ENCODE peak calls at places on chromosomes 1 and 21, in nine cellular contexts. P is upper lobe of right lung, T is HFFc6, J is epithelial cell of esophagus, U is left lung, M is prostate gland, X is foreskin keratinocyte, B is suprapubic skin, I is GM23338. G is an unnamed sample.

GRCh38 chr1:65965112-65965511 is 172.4 kb downstream of the PDE4B start:
- DNase-seq in X (no peak), U (no peak), P (no peak), J (no peak), T (no peak), B (no peak), I (no peak), M (no peak), G (no peak)

GRCh38 chr1:39899611-39900538 is 1.8 kb downstream of the MYCL start:
- DNase-seq in J (no peak), U (no peak), M (no peak), T (no peak), P (no peak), B (no peak), I (no peak), X (no peak), G (no peak)

GRCh38 chr1:187275985-187276580 is 447.3 kb downstream of the PLA2G4A start:
- DNase-seq in B (no peak), X (no peak), J (no peak), I (no peak), M (peak; percentile 14), T (no peak), U (no peak), P (no peak), G (no peak)

GRCh38 chr1:168216171-168216570 is 9.6 kb upstream of the SFT2D2 start:
- DNase-seq in B (no peak), U (no peak), M (no peak), X (no peak), I (no peak), J (no peak), T (no peak), P (no peak), G (no peak)

GRCh38 chr1:111507411-111508201 is 4.2 kb upstream of the ADORA3 start:
- DNase-seq in I (peak; percentile 86), X (peak; percentile 9), B (peak; percentile 87), P (peak; percentile 90), U (peak; percentile 94), J (peak; percentile 53), M (peak; percentile 35), T (peak; percentile 52), G (peak; percentile 55)

GRCh38 chr21:25370311-25370744 is 237.0 kb downstream of the MRPL39 start:
- DNase-seq in J (peak; percentile 89), U (no peak), T (peak; percentile 98), P (no peak), I (no peak), M (no peak), X (peak; percentile 92), B (no peak), G (no peak)

GRCh38 chr21:30072496-30072895 is 94.1 kb downstream of the CLDN17 start:
- DNase-seq in M (peak; percentile 37), X (peak; percentile 34), U (no peak), J (peak; percentile 81), B (no peak), P (no peak), T (no peak), I (peak; percentile 85), G (no peak)

GRCh38 chr1:30452170-30452569 is 271.2 kb downstream of the MATN1 start:
- DNase-seq in U (no peak), B (no peak), T (no peak), P (no peak), J (no peak), X (no peak), M (no peak), I (no peak), G (no peak)

GRCh38 chr1:17757426-17757825 is 2.3 kb downstream of the ACTL8 start:
- DNase-seq in T (no peak), X (no peak), J (no peak), B (no peak), U (no peak), M (no peak), I (no peak), P (no peak), G (no peak)

GRCh38 chr1:17755120-17755519 is at the start of gene ACTL8:
- DNase-seq in U (no peak), X (no peak), I (no peak), M (no peak), J (no peak), P (no peak), T (no peak), B (no peak), G (no peak)

GRCh38 chr1:17746920-17747319 is 8.2 kb upstream of the ACTL8 start:
- DNase-seq in M (no peak), T (no peak), B (no peak), J (no peak), X (no peak), I (no peak), U (no peak), P (no peak), G (no peak)

DNA sequence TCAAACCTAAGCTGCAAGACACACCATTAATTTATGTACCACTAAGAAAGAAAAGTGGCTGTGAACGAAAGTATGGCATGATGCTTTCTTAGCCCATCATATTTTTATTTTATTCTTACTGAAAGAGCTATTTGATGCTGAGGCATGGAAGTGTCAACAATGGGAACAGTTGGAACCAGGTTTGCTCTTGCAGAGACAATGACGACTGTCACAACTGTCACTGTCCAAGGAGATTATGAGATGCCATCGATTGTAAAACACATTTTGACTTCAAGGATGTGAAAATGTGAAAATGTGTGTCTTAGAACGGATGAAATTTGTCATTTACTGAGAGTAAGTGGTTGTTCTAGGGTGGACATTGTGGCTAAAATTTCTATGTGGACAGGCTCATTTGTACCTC is 2.8 kb upstream of the ACTL8 start:
- DNase-seq in T (no peak), B (no peak), U (no peak), J (no peak), M (no peak), I (no peak), X (no peak), P (no peak), G (no peak)
- TF ChIP-seq CTCF in T (no peak), B (no peak), U (no peak), J (no peak), M (no peak), I (no peak), X (no peak), P (no peak), G (no peak)

GRCh38 chr1:221740260-221740830 is 1.5 kb downstream of the DUSP10 start:
- DNase-seq in T (no peak), I (no peak), M (no peak), B (peak; percentile 68), J (no peak), X (no peak), U (peak; percentile 50), P (no peak), G (no peak)

GRCh38 chr1:221742555-221743415 is 896 bp upstream of the DUSP10 start:
- DNase-seq in T (peak; percentile 69), J (peak; percentile 80), P (peak; percentile 97), I (peak; percentile 82), X (peak; percentile 55), U (peak; percentile 99), M (peak; percentile 61), B (peak; percentile 91), G (peak; percentile 54)

GRCh38 chr1:221741971-221742554 is at the start of gene DUSP10:
- DNase-seq in U (peak; percentile 97), P (peak; percentile 99), I (peak; percentile 100), J (peak; percentile 100), B (peak; percentile 99), X (peak; percentile 99), T (peak; percentile 100), M (peak; percentile 100), G (peak; percentile 98)

GRCh38 chr1:221740941-221741363 is 937 bp downstream of the DUSP10 start:
- DNase-seq in U (peak; percentile 59), T (no peak), I (no peak), P (no peak), X (no peak), B (no peak), M (peak; percentile 28), J (peak; percentile 30), G (no peak)

GRCh38 chr1:221741364-221741970 is 422 bp downstream of the DUSP10 start:
- DNase-seq in B (peak; percentile 68), T (peak; percentile 49), J (no peak), U (peak; percentile 71), P (peak; percentile 72), X (no peak), I (peak; percentile 57), M (no peak), G (no peak)
- TF ChIP-seq CTCF in B (no peak), T (no peak), J (no peak), U (no peak), P (no peak), X (no peak), I (no peak), M (no peak), G (no peak)

GRCh38 chr1:177487481-177487880 is 316.7 kb downstream of the BRINP2 start:
- DNase-seq in J (no peak), I (peak; percentile 68), X (no peak), M (no peak), B (no peak), U (no peak), P (no peak), T (no peak), G (no peak)

GRCh38 chr1:177490786-177491185 is 320.0 kb downstream of the BRINP2 start:
- DNase-seq in P (no peak), U (no peak), M (no peak), I (peak; percentile 7), J (no peak), B (no peak), X (no peak), T (no peak), G (no peak)

GRCh38 chr1:177488722-177489121 is 318.0 kb downstream of the BRINP2 start:
- DNase-seq in T (no peak), B (no peak), U (no peak), X (no peak), P (no peak), M (no peak), J (no peak), I (no peak), G (no peak)

GRCh38 chr1:177495878-177496277 is 325.1 kb downstream of the BRINP2 start:
- DNase-seq in X (no peak), T (no peak), J (no peak), I (no peak), P (no peak), M (no peak), B (no peak), U (no peak), G (no peak)

GRCh38 chr1:177490240-177490639 is 319.5 kb downstream of the BRINP2 start:
- DNase-seq in X (no peak), P (no peak), M (no peak), I (peak; percentile 48), T (no peak), U (no peak), B (no peak), J (no peak), G (no peak)
- TF ChIP-seq CTCF in X (peak; percentile 27), P (no peak), M (no peak), I (peak; percentile 26), T (no peak), U (no peak), B (no peak), J (no peak), G (no peak)

DNA sequence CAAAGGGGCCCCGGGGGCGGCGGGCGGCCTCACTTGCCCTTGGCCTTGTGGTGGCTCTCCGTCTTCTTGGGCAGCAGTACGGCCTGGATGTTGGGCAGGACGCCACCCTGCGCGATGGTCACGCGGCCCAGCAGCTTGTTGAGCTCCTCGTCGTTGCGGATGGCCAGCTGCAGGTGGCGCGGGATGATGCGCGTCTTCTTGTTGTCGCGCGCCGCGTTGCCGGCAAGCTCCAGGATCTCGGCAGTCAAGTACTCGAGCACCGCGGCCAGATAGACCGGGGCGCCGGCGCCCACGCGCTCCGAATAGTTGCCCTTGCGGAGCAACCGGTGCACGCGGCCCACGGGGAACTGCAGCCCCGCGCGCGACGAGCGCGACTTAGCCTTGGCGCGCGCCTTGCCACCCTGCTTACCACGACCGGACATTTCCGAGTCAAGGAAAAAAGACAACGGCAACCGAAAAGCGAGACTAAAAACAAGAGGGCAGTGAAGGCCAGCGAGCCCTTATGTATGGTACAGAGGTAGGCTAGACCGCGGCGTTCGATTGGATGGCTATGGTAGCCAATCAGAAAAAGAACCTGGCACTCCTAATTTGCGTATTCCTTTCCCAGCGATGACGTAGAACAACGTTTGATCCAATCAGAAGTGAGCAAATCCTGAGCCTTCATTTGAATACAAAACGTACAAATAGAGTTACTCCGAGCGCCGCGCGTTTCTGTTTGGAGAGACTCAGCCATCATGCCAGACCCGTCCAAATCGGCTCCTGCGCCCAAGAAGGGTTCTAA is 29.6 kb upstream of the RNF187 start:
- DNase-seq in I (peak; percentile 99), U (peak; percentile 85), X (peak; percentile 82), T (peak; percentile 97), J (peak; percentile 99), P (peak; percentile 88), M (peak; percentile 89), B (peak; percentile 91), G (peak; percentile 78)
- TF ChIP-seq CTCF in I (peak; percentile 47), U (no peak), X (peak; percentile 41), T (peak; percentile 66), J (peak; percentile 30), P (peak; percentile 20), M (no peak), B (no peak), G (peak; percentile 24)